ENCODE peak calls at places on chromosome 3, in six cellular contexts. One of them, this sample, is unnamed.

GRCh38 chr3:32844914-32845313 is 27.1 kb downstream of the TRIM71 start:
- DNase-seq in pancreas: no peak
- DNase-seq in HepG2: no peak
- DNase-seq in psoas muscle: no peak
- DNase-seq in GM23338: no peak
- DNase-seq in tibial nerve: no peak
- DNase-seq in this sample: no peak

GRCh38 chr3:28267984-28268849 is 26.8 kb downstream of the CMC1 start:
- DNase-seq in pancreas: peak
- DNase-seq in HepG2: no peak
- DNase-seq in psoas muscle: no peak
- DNase-seq in GM23338: peak
- DNase-seq in tibial nerve: no peak
- DNase-seq in this sample: no peak

GRCh38 chr3:195906865-195907729 is 1.3 kb downstream of the TNK2 start:
- DNase-seq in pancreas: peak
- DNase-seq in HepG2: no peak
- DNase-seq in psoas muscle: peak
- DNase-seq in GM23338: peak
- DNase-seq in tibial nerve: no peak
- DNase-seq in this sample: peak

GRCh38 chr3:48426944-48427629 is 2.8 kb downstream of the PLXNB1 start:
- DNase-seq in pancreas: no peak
- DNase-seq in HepG2: peak
- DNase-seq in psoas muscle: no peak
- DNase-seq in GM23338: no peak
- DNase-seq in tibial nerve: no peak
- DNase-seq in this sample: no peak

GRCh38 chr3:177385831-177386301 is 188.6 kb upstream of the TBL1XR1 start:
- DNase-seq in pancreas: no peak
- DNase-seq in HepG2: no peak
- DNase-seq in psoas muscle: no peak
- DNase-seq in GM23338: no peak
- DNase-seq in tibial nerve: no peak
- DNase-seq in this sample: no peak

GRCh38 chr3:71436337-71436736 is 147.2 kb downstream of the FOXP1 start:
- DNase-seq in pancreas: no peak
- DNase-seq in HepG2: no peak
- DNase-seq in psoas muscle: no peak
- DNase-seq in GM23338: no peak
- DNase-seq in tibial nerve: no peak
- DNase-seq in this sample: no peak

GRCh38 chr3:29649815-29650547 is 369.1 kb downstream of the RBMS3 start:
- DNase-seq in pancreas: no peak
- DNase-seq in HepG2: no peak
- DNase-seq in psoas muscle: no peak
- DNase-seq in GM23338: no peak
- DNase-seq in tibial nerve: peak
- DNase-seq in this sample: no peak

GRCh38 chr3:194407423-194407822 is 8.4 kb upstream of the GP5 start:
- DNase-seq in pancreas: no peak
- DNase-seq in HepG2: peak
- DNase-seq in psoas muscle: no peak
- DNase-seq in GM23338: no peak
- DNase-seq in tibial nerve: no peak
- DNase-seq in this sample: no peak

GRCh38 chr3:78204977-78205376 is 1165.1 kb downstream of the ROBO2 start:
- DNase-seq in pancreas: no peak
- DNase-seq in HepG2: peak
- DNase-seq in psoas muscle: no peak
- DNase-seq in GM23338: peak
- DNase-seq in tibial nerve: no peak
- DNase-seq in this sample: no peak

GRCh38 chr3:154384504-154384903 is 45.5 kb downstream of the GPR149 start:
- DNase-seq in pancreas: no peak
- DNase-seq in HepG2: no peak
- DNase-seq in psoas muscle: no peak
- DNase-seq in GM23338: no peak
- DNase-seq in tibial nerve: no peak
- DNase-seq in this sample: no peak

GRCh38 chr3:152557302-152557999 is 277.5 kb upstream of the P2RY1 start:
- DNase-seq in pancreas: no peak
- DNase-seq in HepG2: no peak
- DNase-seq in psoas muscle: no peak
- DNase-seq in GM23338: no peak
- DNase-seq in tibial nerve: no peak
- DNase-seq in this sample: no peak

GRCh38 chr3:108311797-108312196 is 15.4 kb downstream of the HHLA2 start:
- DNase-seq in pancreas: no peak
- DNase-seq in HepG2: no peak
- DNase-seq in psoas muscle: no peak
- DNase-seq in GM23338: peak
- DNase-seq in tibial nerve: no peak
- DNase-seq in this sample: no peak

GRCh38 chr3:193805448-193805847 is 212.4 kb downstream of the OPA1 start:
- DNase-seq in pancreas: peak
- DNase-seq in HepG2: peak
- DNase-seq in psoas muscle: peak
- DNase-seq in GM23338: no peak
- DNase-seq in tibial nerve: peak
- DNase-seq in this sample: no peak

GRCh38 chr3:85572426-85572825 is 613.6 kb downstream of the CADM2 start:
- DNase-seq in pancreas: no peak
- DNase-seq in HepG2: no peak
- DNase-seq in psoas muscle: no peak
- DNase-seq in GM23338: no peak
- DNase-seq in tibial nerve: no peak
- DNase-seq in this sample: no peak

GRCh38 chr3:124557433-124558232 is 172.6 kb upstream of the UMPS start:
- DNase-seq in pancreas: peak
- DNase-seq in HepG2: no peak
- DNase-seq in psoas muscle: no peak
- DNase-seq in GM23338: no peak
- DNase-seq in tibial nerve: no peak
- DNase-seq in this sample: no peak

GRCh38 chr3:14283821-14284438 is 105.3 kb downstream of the LSM3 start:
- DNase-seq in pancreas: no peak
- DNase-seq in HepG2: no peak
- DNase-seq in psoas muscle: no peak
- DNase-seq in GM23338: no peak
- DNase-seq in tibial nerve: no peak
- DNase-seq in this sample: no peak

GRCh38 chr3:132735589-132735988 is 13.4 kb upstream of the NPHP3 start:
- DNase-seq in pancreas: no peak
- DNase-seq in HepG2: no peak
- DNase-seq in psoas muscle: no peak
- DNase-seq in GM23338: no peak
- DNase-seq in tibial nerve: no peak
- DNase-seq in this sample: no peak

DNA sequence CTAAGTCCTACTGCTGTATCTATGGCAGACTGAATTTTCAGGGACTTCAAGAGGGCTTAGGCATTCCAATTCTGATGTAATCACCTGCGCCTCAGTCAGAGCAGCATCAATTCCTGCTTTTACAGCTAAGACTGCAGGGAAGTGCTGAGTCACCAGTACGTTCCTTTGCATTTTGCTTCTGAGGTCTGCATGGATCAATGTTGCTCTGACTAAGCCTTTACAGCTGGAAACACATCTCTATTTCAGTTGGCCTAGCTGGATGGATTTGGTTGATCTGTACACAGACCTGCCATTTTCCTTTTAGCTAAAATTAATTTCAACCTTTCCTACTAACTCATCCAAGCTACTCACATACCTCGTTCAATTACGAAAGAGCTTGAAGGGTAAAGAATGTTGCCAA is 51.3 kb downstream of the ETV5 start:
- DNase-seq in pancreas: no peak
- DNase-seq in HepG2: no peak
- DNase-seq in psoas muscle: no peak
- DNase-seq in GM23338: peak
- DNase-seq in tibial nerve: no peak
- DNase-seq in this sample: no peak
- H3K27ac ChIP-seq in pancreas: no peak
- H3K27ac ChIP-seq in HepG2: no peak
- H3K27ac ChIP-seq in psoas muscle: no peak
- H3K27ac ChIP-seq in GM23338: peak
- H3K27ac ChIP-seq in tibial nerve: no peak
- H3K27ac ChIP-seq in this sample: no peak

GRCh38 chr3:113276581-113277080 is 65.3 kb downstream of the BOC start:
- DNase-seq in pancreas: no peak
- DNase-seq in HepG2: no peak
- DNase-seq in psoas muscle: no peak
- DNase-seq in GM23338: no peak
- DNase-seq in tibial nerve: no peak
- DNase-seq in this sample: no peak

GRCh38 chr3:113277414-113277813 is 66.1 kb downstream of the BOC start:
- DNase-seq in pancreas: no peak
- DNase-seq in HepG2: no peak
- DNase-seq in psoas muscle: no peak
- DNase-seq in GM23338: no peak
- DNase-seq in tibial nerve: no peak
- DNase-seq in this sample: no peak

GRCh38 chr3:113274959-113275556 is 63.7 kb downstream of the BOC start:
- DNase-seq in pancreas: peak
- DNase-seq in HepG2: no peak
- DNase-seq in psoas muscle: no peak
- DNase-seq in GM23338: no peak
- DNase-seq in tibial nerve: no peak
- DNase-seq in this sample: no peak

GRCh38 chr3:113274425-113274824 is 63.1 kb downstream of the BOC start:
- DNase-seq in pancreas: peak
- DNase-seq in HepG2: no peak
- DNase-seq in psoas muscle: no peak
- DNase-seq in GM23338: no peak
- DNase-seq in tibial nerve: no peak
- DNase-seq in this sample: no peak

GRCh38 chr3:113275876-113276580 is 64.7 kb downstream of the BOC start:
- DNase-seq in pancreas: peak
- DNase-seq in HepG2: peak
- DNase-seq in psoas muscle: peak
- DNase-seq in GM23338: peak
- DNase-seq in tibial nerve: peak
- DNase-seq in this sample: no peak
- TF ChIP-seq CTCF in pancreas: no peak
- TF ChIP-seq CTCF in HepG2: peak
- TF ChIP-seq CTCF in psoas muscle: no peak
- TF ChIP-seq CTCF in GM23338: peak
- TF ChIP-seq CTCF in tibial nerve: no peak
- TF ChIP-seq CTCF in this sample: no peak

GRCh38 chr3:120683213-120683612 is 1.2 kb upstream of the HGD start:
- DNase-seq in pancreas: peak
- DNase-seq in HepG2: peak
- DNase-seq in psoas muscle: no peak
- DNase-seq in GM23338: no peak
- DNase-seq in tibial nerve: no peak
- DNase-seq in this sample: no peak

GRCh38 chr3:120681506-120682038 is 467 bp downstream of the HGD start:
- DNase-seq in pancreas: no peak
- DNase-seq in HepG2: no peak
- DNase-seq in psoas muscle: no peak
- DNase-seq in GM23338: no peak
- DNase-seq in tibial nerve: no peak
- DNase-seq in this sample: no peak

GRCh38 chr3:120683671-120684301 is 1.7 kb upstream of the HGD start:
- DNase-seq in pancreas: no peak
- DNase-seq in HepG2: no peak
- DNase-seq in psoas muscle: no peak
- DNase-seq in GM23338: no peak
- DNase-seq in tibial nerve: no peak
- DNase-seq in this sample: no peak

GRCh38 chr3:120681018-120681417 is 1.0 kb downstream of the HGD start:
- DNase-seq in pancreas: no peak
- DNase-seq in HepG2: no peak
- DNase-seq in psoas muscle: no peak
- DNase-seq in GM23338: no peak
- DNase-seq in tibial nerve: no peak
- DNase-seq in this sample: no peak

DNA sequence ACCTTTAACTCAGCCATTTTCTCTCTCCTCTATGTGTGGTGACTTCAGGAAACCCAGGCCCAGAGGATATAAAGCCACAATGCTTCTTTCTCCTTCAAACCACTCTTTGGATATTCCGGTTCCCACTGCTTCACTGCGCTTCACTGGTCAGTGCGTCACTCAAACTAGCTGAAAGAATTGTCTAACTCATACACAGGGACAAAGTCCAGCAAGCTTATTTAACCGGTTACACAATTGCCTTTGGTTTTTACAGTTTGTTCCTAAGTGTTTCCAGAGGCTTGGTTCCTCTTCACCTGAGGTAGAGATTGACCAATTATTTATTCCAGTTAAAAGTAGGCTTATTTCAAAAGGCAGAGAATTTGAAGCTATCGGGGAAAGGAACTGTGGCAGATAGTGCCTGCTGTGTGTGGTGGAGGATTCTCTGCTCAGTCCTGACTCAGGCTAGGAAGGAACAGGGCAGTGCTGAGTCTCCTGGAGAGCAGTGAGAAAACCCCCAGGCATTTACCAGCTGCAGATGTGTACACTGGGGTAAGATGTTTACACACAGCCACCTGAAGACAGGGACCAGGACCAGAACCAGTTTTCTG is at the start of gene HGD:
- DNase-seq in pancreas: peak
- DNase-seq in HepG2: peak
- DNase-seq in psoas muscle: no peak
- DNase-seq in GM23338: no peak
- DNase-seq in tibial nerve: no peak
- DNase-seq in this sample: no peak
- H3K27ac ChIP-seq in pancreas: peak
- H3K27ac ChIP-seq in HepG2: peak
- H3K27ac ChIP-seq in psoas muscle: no peak
- H3K27ac ChIP-seq in GM23338: peak
- H3K27ac ChIP-seq in tibial nerve: no peak
- H3K27ac ChIP-seq in this sample: no peak

GRCh38 chr3:25410703-25411102 is 17.4 kb upstream of the RARB start:
- DNase-seq in pancreas: no peak
- DNase-seq in HepG2: peak
- DNase-seq in psoas muscle: no peak
- DNase-seq in GM23338: no peak
- DNase-seq in tibial nerve: no peak
- DNase-seq in this sample: no peak
- TF ChIP-seq CTCF in pancreas: no peak
- TF ChIP-seq CTCF in HepG2: no peak
- TF ChIP-seq CTCF in psoas muscle: no peak
- TF ChIP-seq CTCF in GM23338: no peak
- TF ChIP-seq CTCF in tibial nerve: no peak
- TF ChIP-seq CTCF in this sample: no peak

This sample was measured in CD4-positive, alpha-beta T cell.